ENCODE peak calls at places on chromosomes 12 and 14, in six cellular contexts. Z, M, D, J, K and U are unnamed samples.

GRCh38 chr12:72282721-72283120 is 10.6 kb downstream of the TRHDE start:
- DNase-seq in Z (no peak), M (peak), J (no peak), K (no peak), D (no peak), U (no peak)

GRCh38 chr14:35287481-35288013 is 4.6 kb upstream of the PSMA6 start:
- DNase-seq in D (peak), M (no peak), Z (no peak), J (no peak), K (peak), U (no peak)

GRCh38 chr12:22285871-22286270 is 48.6 kb downstream of the ST8SIA1 start:
- DNase-seq in M (no peak), Z (no peak), K (no peak), D (no peak), J (no peak), U (no peak)

GRCh38 chr12:111488271-111488670 is 82.5 kb downstream of the SH2B3 start:
- DNase-seq in Z (no peak), K (no peak), J (no peak), M (no peak), D (no peak), U (no peak)

GRCh38 chr12:131896811-131897270 is 2.4 kb downstream of the ULK1 start:
- DNase-seq in J (no peak), D (no peak), M (no peak), Z (no peak), K (no peak), U (no peak)

GRCh38 chr12:105468464-105468863 is 138.0 kb downstream of the C12orf75 start:
- DNase-seq in K (no peak), J (no peak), Z (no peak), D (no peak), M (no peak), U (no peak)

GRCh38 chr12:9674226-9674590 is 4.7 kb downstream of the CLEC2D start:
- DNase-seq in D (no peak), K (no peak), J (peak), Z (no peak), M (no peak), U (peak)

GRCh38 chr14:89508863-89509262 is 91.8 kb upstream of the FOXN3 start:
- DNase-seq in K (no peak), J (no peak), M (no peak), Z (no peak), D (no peak), U (no peak)

GRCh38 chr12:12954878-12955625 is 3.1 kb upstream of the GPRC5D start:
- DNase-seq in D (no peak), Z (no peak), J (no peak), K (no peak), M (no peak), U (no peak)

GRCh38 chr12:52646613-52647012 is 5.4 kb downstream of the KRT2 start:
- DNase-seq in K (no peak), M (no peak), Z (no peak), D (no peak), J (no peak), U (no peak)

GRCh38 chr12:115375188-115375991 is 691.4 kb upstream of the TBX3 start:
- DNase-seq in Z (no peak), J (no peak), M (peak), K (no peak), D (no peak), U (no peak)

GRCh38 chr14:39268393-39268792 is 34.7 kb downstream of the MIA2 start:
- DNase-seq in K (no peak), Z (no peak), M (no peak), D (no peak), J (no peak), U (peak)

GRCh38 chr12:48352157-48352775 is 1.5 kb upstream of the ZNF641 start:
- DNase-seq in M (no peak), K (no peak), J (no peak), D (no peak), Z (no peak), U (no peak)

GRCh38 chr14:37992489-37992888 is 215.2 kb upstream of the SSTR1 start:
- DNase-seq in Z (no peak), M (no peak), J (no peak), K (no peak), D (no peak), U (no peak)

GRCh38 chr14:39988939-39989338 is 556.7 kb upstream of the FBXO33 start:
- DNase-seq in J (no peak), M (no peak), Z (no peak), D (no peak), K (no peak), U (no peak)

GRCh38 chr12:104573-105081 is 38.1 kb downstream of the IQSEC3 start:
- DNase-seq in K (no peak), J (no peak), D (no peak), Z (no peak), M (no peak), U (peak)

GRCh38 chr14:23398348-23398747 is 9.7 kb downstream of the MYH6 start:
- DNase-seq in J (no peak), D (no peak), M (no peak), K (no peak), Z (no peak), U (no peak)

GRCh38 chr12:132161046-132161781 is 17.0 kb downstream of the NOC4L start:
- DNase-seq in M (no peak), J (no peak), K (no peak), D (no peak), Z (no peak), U (no peak)

GRCh38 chr14:68941820-68942219 is 37.3 kb downstream of the ACTN1 start:
- DNase-seq in D (no peak), M (peak), K (no peak), J (no peak), Z (no peak), U (no peak)

GRCh38 chr12:114834621-114835020 is 150.6 kb upstream of the TBX3 start:
- DNase-seq in Z (no peak), J (no peak), K (no peak), D (no peak), M (peak), U (no peak)

GRCh38 chr14:60722836-60723217 is 1.3 kb downstream of the SIX4 start:
- DNase-seq in D (no peak), K (no peak), M (no peak), Z (no peak), J (no peak), U (no peak)

GRCh38 chr14:104335611-104336010 is 197.2 kb downstream of the KIF26A start:
- DNase-seq in D (no peak), K (no peak), J (no peak), M (no peak), Z (no peak), U (no peak)

GRCh38 chr12:93591137-93591868 is 18.8 kb downstream of the SOCS2 start:
- DNase-seq in K (peak), D (peak), M (peak), J (peak), Z (no peak), U (no peak)

GRCh38 chr14:94129758-94130414 is 482 bp upstream of the IFI27L2 start:
- DNase-seq in M (peak), D (no peak), K (peak), Z (no peak), J (peak), U (peak)

GRCh38 chr14:66530526-66530925 is 22.6 kb downstream of the GPHN start:
- DNase-seq in J (no peak), Z (no peak), M (no peak), K (no peak), D (no peak), U (no peak)

GRCh38 chr12:89040146-89040964 is 311.9 kb downstream of the DUSP6 start:
- DNase-seq in Z (peak), M (no peak), D (peak), J (peak), K (no peak), U (peak)

GRCh38 chr12:89874146-89874545 is 165.5 kb upstream of the ATP2B1 start:
- DNase-seq in J (no peak), D (no peak), K (no peak), Z (no peak), M (peak), U (no peak)

GRCh38 chr12:104662203-104662602 is 205.5 kb downstream of the CHST11 start:
- DNase-seq in D (no peak), J (no peak), M (no peak), Z (no peak), K (no peak), U (no peak)

GRCh38 chr12:86914716-86915115 is 658.5 kb upstream of the MGAT4C start:
- DNase-seq in K (no peak), D (no peak), J (no peak), M (no peak), Z (no peak), U (no peak)

GRCh38 chr12:58803893-58804292 is 116.4 kb downstream of the LRIG3 start:
- DNase-seq in Z (no peak), J (no peak), M (peak), K (no peak), D (no peak), U (no peak)

GRCh38 chr12:106022568-106023012 is 116.2 kb downstream of the NUAK1 start:
- DNase-seq in J (no peak), M (no peak), D (no peak), Z (no peak), K (no peak), U (no peak)

GRCh38 chr12:71652656-71653055 is 11.0 kb downstream of the ZFC3H1 start:
- DNase-seq in K (no peak), D (no peak), M (no peak), Z (no peak), J (no peak), U (no peak)

GRCh38 chr14:91770185-91770584 is 38.3 kb upstream of the CATSPERB start:
- DNase-seq in D (no peak), K (no peak), J (no peak), Z (no peak), M (no peak), U (no peak)

GRCh38 chr12:102061556-102062418 is at the start of gene WASHC3:
- DNase-seq in K (peak), D (peak), Z (peak), J (peak), M (peak), U (peak)

GRCh38 chr14:90726656-90727055 is 89.6 kb downstream of the TTC7B start:
- DNase-seq in D (no peak), J (no peak), Z (no peak), K (peak), M (no peak), U (no peak)

GRCh38 chr12:16307843-16308475 is 30.5 kb upstream of the SLC15A5 start:
- DNase-seq in D (no peak), K (no peak), J (no peak), Z (no peak), M (no peak), U (no peak)

GRCh38 chr14:26427059-26427458 is 170.8 kb downstream of the NOVA1 start:
- DNase-seq in D (no peak), J (no peak), Z (no peak), K (no peak), M (no peak), U (no peak)

GRCh38 chr12:120710805-120711296 is 593 bp downstream of the UNC119B start:
- DNase-seq in K (no peak), D (no peak), M (no peak), J (peak), Z (peak), U (peak)

GRCh38 chr14:71472281-71472960 is 459.8 kb upstream of the RGS6 start:
- DNase-seq in J (no peak), D (no peak), M (no peak), K (no peak), Z (no peak), U (no peak)